ENCODE peak calls at places on chromosome 12, in nine cellular contexts. B is HCT116, X is HepG2, R is K562, O is endothelial cell of umbilical vein, D is transverse colon, T is GM23338, G is H1, N is spleen. I is an unnamed sample.

GRCh38 chr12:122094735-122095561 is 16.4 kb downstream of the MLXIP start:
- DNase-seq in X (no peak), N (no peak), T (no peak), D (no peak), O (peak; percentile 32), R (no peak), B (no peak), G (no peak), I (no peak)

GRCh38 chr12:93912086-93912733 is 235.0 kb downstream of the CRADD start:
- DNase-seq in N (no peak), R (no peak), G (no peak), T (no peak), X (no peak), D (no peak), B (no peak), O (no peak), I (no peak)

GRCh38 chr12:27185234-27186045 is 58.6 kb upstream of the STK38L start:
- DNase-seq in X (no peak), B (no peak), N (no peak), D (no peak), O (peak; percentile 56), R (no peak), T (no peak), G (no peak), I (no peak)

GRCh38 chr12:25014961-25015360 is 66.1 kb upstream of the BCAT1 start:
- DNase-seq in R (no peak), B (no peak), O (no peak), T (no peak), N (no peak), G (no peak), X (no peak), D (no peak), I (no peak)

GRCh38 chr12:126784328-126784921 is 1482.5 kb upstream of the TMEM132C start:
- DNase-seq in D (peak; percentile 30), N (no peak), R (peak; percentile 39), T (peak; percentile 64), X (peak; percentile 2), G (peak; percentile 58), B (peak; percentile 66), O (no peak), I (no peak)

GRCh38 chr12:122203301-122203967 is at the start of gene B3GNT4:
- DNase-seq in R (peak; percentile 91), G (no peak), N (peak; percentile 86), O (peak; percentile 40), B (peak; percentile 32), D (peak; percentile 77), T (peak; percentile 85), X (no peak), I (no peak)

GRCh38 chr12:75720807-75721206 is 209.4 kb upstream of the KRR1 start:
- DNase-seq in R (no peak), D (no peak), B (no peak), G (no peak), O (no peak), X (no peak), T (peak; percentile 44), N (no peak), I (peak; percentile 61)

GRCh38 chr12:132276720-132277373 is 52.5 kb downstream of the GALNT9 start:
- DNase-seq in O (no peak), B (no peak), X (no peak), N (no peak), D (no peak), G (no peak), R (no peak), T (no peak), I (no peak)

GRCh38 chr12:24496755-24497154 is 452.1 kb downstream of the BCAT1 start:
- DNase-seq in G (no peak), D (no peak), T (no peak), O (no peak), B (no peak), X (no peak), N (no peak), R (no peak), I (no peak)

GRCh38 chr12:110932048-110932447 is 11.7 kb upstream of the MYL2 start:
- DNase-seq in X (no peak), T (peak; percentile 68), N (no peak), R (no peak), O (no peak), B (no peak), G (no peak), D (no peak), I (no peak)

GRCh38 chr12:98544741-98545140 is 29.4 kb downstream of the TMPO start:
- DNase-seq in G (no peak), T (no peak), B (no peak), D (no peak), O (no peak), X (no peak), R (no peak), N (no peak), I (no peak)

GRCh38 chr12:132625731-132626430 is 7.3 kb downstream of the P2RX2 start:
- DNase-seq in G (no peak), T (no peak), N (no peak), O (no peak), B (no peak), R (no peak), X (no peak), D (no peak), I (no peak)

GRCh38 chr12:58916153-58916709 is 4.1 kb downstream of the LRIG3 start:
- DNase-seq in O (no peak), T (no peak), B (no peak), N (no peak), X (no peak), G (no peak), D (no peak), R (no peak), I (no peak)

GRCh38 chr12:3772380-3772779 is 19.5 kb upstream of the CRACR2A start:
- DNase-seq in O (peak; percentile 42), G (no peak), T (no peak), D (no peak), R (no peak), B (no peak), N (no peak), X (no peak), I (no peak)

GRCh38 chr12:12441891-12442461 is 85.1 kb downstream of the BORCS5 start:
- DNase-seq in T (no peak), X (no peak), D (no peak), R (no peak), O (no peak), B (no peak), N (no peak), G (no peak), I (no peak)

GRCh38 chr12:122876724-122877123 is 19.2 kb downstream of the VPS37B start:
- DNase-seq in D (no peak), R (no peak), T (no peak), X (no peak), N (no peak), O (no peak), G (no peak), B (no peak), I (no peak)

DNA sequence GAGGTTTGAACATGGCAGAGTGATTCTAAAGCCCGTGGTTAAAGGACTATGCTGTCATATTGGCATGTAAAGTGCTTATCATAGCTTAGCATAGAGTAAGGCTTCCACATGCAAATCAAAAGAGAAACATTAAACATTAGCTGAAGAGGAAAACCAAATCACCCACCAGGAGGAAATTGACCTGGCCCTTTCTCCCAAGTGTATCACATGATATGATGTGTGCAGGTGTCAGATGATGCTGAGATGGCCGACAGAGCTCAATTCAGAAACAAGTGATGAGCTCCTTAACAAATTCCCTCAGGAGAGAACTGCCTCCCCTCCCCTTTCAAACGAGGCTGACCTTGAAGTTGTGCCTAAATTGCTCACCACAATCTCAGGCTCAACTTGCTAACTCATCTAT is 217.1 kb upstream of the BTG1 start:
- DNase-seq in N (no peak), D (no peak), T (no peak), R (no peak), X (no peak), G (no peak), B (no peak), O (no peak), I (no peak)
- TF ChIP-seq POLR2AphosphoS5 in N (no peak), D (no peak), T (no peak), R (no peak), X (no peak), G (no peak), B (no peak), O (no peak), I (no peak)

GRCh38 chr12:53049582-53050318 is at the start of gene TNS2:
- DNase-seq in D (peak; percentile 72), N (peak; percentile 88), T (peak; percentile 82), X (peak; percentile 72), R (peak; percentile 55), O (peak; percentile 81), B (no peak), G (no peak), I (peak; percentile 65)
- H3K4me1 ChIP-seq in D (peaks cover 86% of the 10 kb centered on the region), N (peaks cover 34% of the 10 kb centered on the region), T (peaks cover 66% of the 10 kb centered on the region), X (peaks cover 75% of the 10 kb centered on the region), R (peaks cover 89% of the 10 kb centered on the region), O (peaks cover 68% of the 10 kb centered on the region), B (peaks cover 94% of the 10 kb centered on the region), G (peaks cover 65% of the 10 kb centered on the region), I (peaks cover 52% of the 10 kb centered on the region)

DNA sequence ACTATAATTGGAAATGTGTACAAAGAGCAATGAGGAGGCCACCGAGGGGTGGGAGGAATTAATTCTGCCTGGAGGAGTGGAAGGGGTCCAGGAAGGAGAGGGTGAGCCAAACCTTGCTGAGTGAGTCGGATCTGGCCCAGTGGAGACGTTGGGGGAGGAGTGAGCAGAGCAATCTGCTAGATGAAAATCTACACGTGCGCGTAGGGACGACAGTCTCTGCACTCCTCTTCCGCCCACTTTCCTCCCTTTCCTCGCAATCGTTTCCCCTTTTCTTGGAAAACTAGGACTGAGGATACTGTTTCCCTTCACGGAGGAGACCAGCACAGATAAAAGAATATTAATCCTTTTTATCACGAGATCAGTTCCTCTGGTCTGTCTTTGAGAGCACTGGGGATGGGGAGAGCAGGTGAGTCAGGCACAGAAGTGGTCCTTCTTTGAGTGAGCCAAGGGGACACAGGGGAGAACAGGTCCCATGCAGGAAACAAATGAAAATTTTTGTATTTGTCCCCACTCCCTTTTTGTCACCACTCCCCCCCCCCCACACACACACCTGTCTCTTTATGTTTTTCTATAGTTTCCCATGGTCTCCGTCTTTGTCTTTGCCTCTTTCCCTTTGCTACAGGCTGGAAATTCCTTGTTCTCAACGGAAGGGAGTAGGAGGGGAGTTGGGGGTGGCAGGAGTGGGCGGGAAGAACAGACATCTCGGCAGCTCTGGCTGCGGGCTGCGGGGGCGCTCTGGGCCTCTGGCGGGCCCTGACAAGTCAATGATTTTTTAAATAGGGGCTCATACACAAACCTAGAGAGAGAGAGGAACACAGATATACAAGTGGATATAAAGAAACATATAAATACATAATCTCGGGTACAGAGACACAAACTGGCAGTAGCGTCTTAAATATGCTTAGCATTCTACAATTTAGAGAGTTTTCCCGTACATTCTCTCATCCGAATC is 2.6 kb upstream of the NAB2 start:
- DNase-seq in B (no peak), R (peak; percentile 62), O (peak; percentile 83), N (peak; percentile 90), D (peak; percentile 58), G (no peak), T (peak; percentile 90), X (peak; percentile 50), I (peak; percentile 65)
- TF ChIP-seq CTCF in B (peak; percentile 51), R (peak; percentile 62), O (peak; percentile 28), N (no peak), D (no peak), G (no peak), T (peak; percentile 48), X (peak; percentile 56), I (no peak)

GRCh38 chr12:109147954-109148353 is 31.6 kb downstream of the ACACB start:
- DNase-seq in X (no peak), G (no peak), N (no peak), D (peak; percentile 36), R (no peak), B (no peak), T (no peak), O (no peak), I (peak; percentile 30)
- TF ChIP-seq POLR2AphosphoS5 in X (no peak), G (no peak), N (no peak), D (peak; percentile 62), R (no peak), B (no peak), T (no peak), O (no peak), I (peak; percentile 81)

GRCh38 chr12:89180496-89180895 is 171.8 kb downstream of the DUSP6 start:
- DNase-seq in R (no peak), D (no peak), G (no peak), X (no peak), O (no peak), T (no peak), B (no peak), N (no peak), I (no peak)
- H3K4me1 ChIP-seq in R (no peaks in the 10 kb centered on the region), D (peaks cover 10% of the 10 kb centered on the region), G (no peaks in the 10 kb centered on the region), X (no peaks in the 10 kb centered on the region), O (peaks cover 18% of the 10 kb centered on the region), T (no peaks in the 10 kb centered on the region), B (peaks cover 12% of the 10 kb centered on the region), N (no peaks in the 10 kb centered on the region), I (no peaks in the 10 kb centered on the region)

I was measured in breast epithelium.